ENCODE peak calls at places on chromosomes 4 and X, in nine cellular contexts. R is SK-N-SH; O is right lobe of liver; L is right atrium auricular region; G is tibial artery; W is astrocyte; Y is CD4-positive, alpha-beta memory T cell; T is transverse colon; N is K562. A is an unnamed sample.

GRCh38 chr4:113260671-113261070 is 211.2 kb downstream of the ANK2 start:
- DNase-seq in R (no peak), O (no peak), L (no peak), G (no peak), W (no peak), Y (no peak), T (no peak), N (no peak), A (no peak)

GRCh38 chr4:24956091-24956490 is 43.2 kb upstream of the CCDC149 start:
- DNase-seq in R (no peak), O (no peak), L (no peak), G (no peak), W (no peak), Y (no peak), T (no peak), N (no peak), A (no peak)

GRCh38 chr4:112817933-112818921 is 181.3 kb downstream of the LARP7 start:
- DNase-seq in R (peak; percentile 86), O (no peak), L (peak; percentile 87), G (peak; percentile 85), W (peak; percentile 86), Y (no peak), T (peak; percentile 27), N (no peak), A (peak; percentile 60)

GRCh38 chr4:38387348-38387747 is 276.7 kb upstream of the KLF3 start:
- DNase-seq in R (peak; percentile 23), O (peak; percentile 67), L (peak; percentile 91), G (peak; percentile 90), W (peak; percentile 92), Y (no peak), T (peak; percentile 48), N (no peak), A (no peak)

GRCh38 chrX:136386821-136387220 is 86.1 kb downstream of the ADGRG4 start:
- DNase-seq in R (no peak), O (no peak), L (no peak), G (no peak), W (no peak), Y (no peak), T (no peak), N (no peak), A (no peak)

GRCh38 chrX:104806346-104806745 is 240.3 kb downstream of the IL1RAPL2 start:
- DNase-seq in R (no peak), O (no peak), L (no peak), G (no peak), W (peak; percentile 8), Y (no peak), T (no peak), N (no peak), A (no peak)

GRCh38 chr4:6771229-6771671 is 11.3 kb upstream of the KIAA0232 start:
- DNase-seq in R (no peak), O (peak; percentile 66), L (no peak), G (peak; percentile 97), W (no peak), Y (no peak), T (no peak), N (no peak), A (peak; percentile 80)

GRCh38 chrX:84340981-84341380 is 153.0 kb upstream of the RPS6KA6 start:
- DNase-seq in R (no peak), O (no peak), L (no peak), G (no peak), W (peak; percentile 53), Y (no peak), T (no peak), N (no peak), A (no peak)

GRCh38 chr4:74859163-74859562 is 64.8 kb upstream of the BTC start:
- DNase-seq in R (no peak), O (no peak), L (no peak), G (no peak), W (no peak), Y (no peak), T (no peak), N (no peak), A (no peak)

GRCh38 chr4:81069706-81070331 is 39.3 kb downstream of the BMP3 start:
- DNase-seq in R (peak; percentile 23), O (no peak), L (peak; percentile 80), G (no peak), W (peak; percentile 62), Y (peak; percentile 42), T (peak; percentile 73), N (peak; percentile 47), A (peak; percentile 36)

GRCh38 chrX:129654652-129655546 is at the start of gene APLN:
- DNase-seq in R (peak; percentile 80), O (no peak), L (peak; percentile 55), G (peak; percentile 72), W (peak; percentile 17), Y (no peak), T (no peak), N (peak; percentile 26), A (peak; percentile 79)

GRCh38 chr4:48653217-48654014 is 126.7 kb downstream of the FRYL start:
- DNase-seq in R (peak; percentile 30), O (no peak), L (peak; percentile 72), G (peak; percentile 68), W (peak; percentile 84), Y (peak; percentile 53), T (peak; percentile 42), N (no peak), A (peak; percentile 69)

GRCh38 chrX:69503228-69503834 is 795 bp upstream of the NALF2 start:
- DNase-seq in R (peak; percentile 71), O (no peak), L (no peak), G (no peak), W (no peak), Y (no peak), T (no peak), N (no peak), A (no peak)

GRCh38 chr4:173357939-173358338 is 12.8 kb upstream of the SAP30 start:
- DNase-seq in R (no peak), O (no peak), L (no peak), G (no peak), W (no peak), Y (no peak), T (no peak), N (no peak), A (no peak)

GRCh38 chr4:147683172-147683571 is 791 bp downstream of the PRMT9 start:
- DNase-seq in R (peak; percentile 37), O (no peak), L (no peak), G (no peak), W (no peak), Y (no peak), T (peak; percentile 24), N (no peak), A (no peak)

GRCh38 chrX:7216981-7217587 is 69.1 kb upstream of the PUDP start:
- DNase-seq in R (no peak), O (no peak), L (no peak), G (no peak), W (no peak), Y (no peak), T (no peak), N (no peak), A (no peak)

GRCh38 chr4:40492747-40493146 is 136.9 kb downstream of the RBM47 start:
- DNase-seq in R (no peak), O (no peak), L (no peak), G (no peak), W (no peak), Y (no peak), T (no peak), N (no peak), A (no peak)

GRCh38 chr4:22372958-22373357 is 142.9 kb downstream of the ADGRA3 start:
- DNase-seq in R (no peak), O (no peak), L (no peak), G (no peak), W (no peak), Y (no peak), T (no peak), N (no peak), A (no peak)

GRCh38 chrX:132834109-132834508 is 124.3 kb downstream of the HS6ST2 start:
- DNase-seq in R (no peak), O (no peak), L (no peak), G (no peak), W (no peak), Y (no peak), T (no peak), N (no peak), A (no peak)

GRCh38 chr4:6128221-6128871 is 72.0 kb downstream of the JAKMIP1 start:
- DNase-seq in R (no peak), O (no peak), L (no peak), G (no peak), W (no peak), Y (no peak), T (no peak), N (no peak), A (no peak)

GRCh38 chrX:121036951-121037350 is 10.5 kb upstream of the GLUD2 start:
- DNase-seq in R (no peak), O (no peak), L (no peak), G (no peak), W (no peak), Y (no peak), T (no peak), N (no peak), A (no peak)

GRCh38 chr4:55356991-55357461 is 11.0 kb downstream of the SRD5A3 start:
- DNase-seq in R (no peak), O (no peak), L (no peak), G (no peak), W (peak; percentile 38), Y (no peak), T (no peak), N (no peak), A (no peak)

GRCh38 chrX:103360916-103361315 is 4.6 kb downstream of the TCEAL9 start:
- DNase-seq in R (no peak), O (no peak), L (no peak), G (no peak), W (no peak), Y (no peak), T (no peak), N (no peak), A (no peak)
- H3K27ac ChIP-seq in R (peak overlapping the region; percentile 24), O (no peak overlapping the region), L (no peak overlapping the region), G (no peak overlapping the region), W (no peak overlapping the region), Y (no peak overlapping the region), T (no peak overlapping the region), N (no peak overlapping the region), A (no peak overlapping the region)

GRCh38 chrX:154489182-154489581 is 1.2 kb downstream of the SLC10A3 start:
- DNase-seq in R (no peak), O (no peak), L (no peak), G (no peak), W (no peak), Y (no peak), T (no peak), N (no peak), A (no peak)
- H3K4me3 ChIP-seq in R (peak overlapping the region; percentile 66), O (no peak overlapping the region), L (no peak overlapping the region), G (peak overlapping the region; percentile 77), W (peak overlapping the region; percentile 56), Y (no peak overlapping the region), T (peak overlapping the region; percentile 70), N (peak overlapping the region; percentile 72), A (peak overlapping the region; percentile 84)

GRCh38 chr4:76677571-76678326 is 220.2 kb downstream of the SOWAHB start:
- DNase-seq in R (no peak), O (no peak), L (no peak), G (no peak), W (no peak), Y (no peak), T (no peak), N (no peak), A (no peak)
- H3K27ac ChIP-seq in R (no peak overlapping the region), O (peak overlapping the region; percentile 11), L (no peak overlapping the region), G (peak overlapping the region; percentile 72), W (no peak overlapping the region), Y (no peak overlapping the region), T (no peak overlapping the region), N (no peak overlapping the region), A (no peak overlapping the region)

DNA sequence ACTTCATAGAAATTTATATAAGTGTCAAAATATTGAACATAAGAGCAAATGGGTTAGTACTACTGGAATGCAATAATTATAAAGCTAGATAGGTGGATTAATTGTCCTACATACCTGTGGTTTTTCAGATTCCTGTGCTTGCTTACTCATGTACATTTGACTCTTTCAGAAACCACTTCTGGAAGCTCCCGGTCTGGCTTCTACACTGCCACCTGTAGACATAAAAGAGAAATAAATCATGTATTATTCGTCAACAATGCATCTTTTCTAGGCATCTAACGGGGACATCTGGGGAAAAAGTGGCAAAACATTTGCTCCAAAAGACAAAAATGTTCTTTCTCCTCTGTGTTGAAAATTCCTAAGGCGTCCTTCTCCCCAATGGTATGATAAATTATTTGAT is 648.6 kb upstream of the DIPK2B start:
- DNase-seq in R (peak; percentile 26), O (no peak), L (no peak), G (no peak), W (peak; percentile 89), Y (peak; percentile 36), T (no peak), N (peak; percentile 7), A (no peak)
- H3K4me3 ChIP-seq in R (peak overlapping the region; percentile 68), O (no peak overlapping the region), L (no peak overlapping the region), G (peak overlapping the region; percentile 62), W (peak overlapping the region; percentile 95), Y (peak overlapping the region; percentile 49), T (no peak overlapping the region), N (no peak overlapping the region), A (peak overlapping the region; percentile 1)

A was measured in heart left ventricle.